ENCODE peak calls at places on chromosomes 5 and 9, in seven cellular contexts. B, F, D, M, I, Y and J are unnamed samples.
A peak's percentile ranks its signal among the peaks of the same experiment; 100 is the strongest.

GRCh38 chr5:14331377-14331776 is 188.2 kb downstream of the TRIO start:
- DNase-seq in B (no peak), F (no peak), D (no peak), M (peak; percentile 26), I (no peak), Y (peak; percentile 32), J (no peak)

GRCh38 chr9:114263853-114264510 is 58.9 kb upstream of the ORM1 start:
- DNase-seq in B (no peak), F (no peak), D (no peak), M (no peak), I (no peak), Y (no peak), J (no peak)

GRCh38 chr5:106142131-106142530 is 1528.6 kb downstream of the EFNA5 start:
- DNase-seq in B (no peak), F (no peak), D (no peak), M (no peak), I (no peak), Y (no peak), J (no peak)

GRCh38 chr9:137611623-137612609 is 6.4 kb downstream of the ARRDC1 start:
- DNase-seq in B (no peak), F (no peak), D (no peak), M (peak; percentile 81), I (peak; percentile 72), Y (peak; percentile 73), J (no peak)

GRCh38 chr9:209143-209758 is 5.4 kb upstream of the DOCK8 start:
- DNase-seq in B (no peak), F (no peak), D (no peak), M (no peak), I (no peak), Y (no peak), J (no peak)

GRCh38 chr9:99055384-99055783 is 49.5 kb upstream of the TGFBR1 start:
- DNase-seq in B (no peak), F (no peak), D (no peak), M (no peak), I (no peak), Y (no peak), J (no peak)

GRCh38 chr9:16344343-16344742 is 526.1 kb downstream of the BNC2 start:
- DNase-seq in B (peak; percentile 87), F (no peak), D (peak; percentile 59), M (peak; percentile 98), I (no peak), Y (peak; percentile 93), J (no peak)

GRCh38 chr9:93286252-93287188 is 102.6 kb downstream of the WNK2 start:
- DNase-seq in B (no peak), F (no peak), D (no peak), M (no peak), I (no peak), Y (no peak), J (no peak)

GRCh38 chr9:8855046-8855445 is 1055.5 kb upstream of the DMAC1 start:
- DNase-seq in B (no peak), F (no peak), D (no peak), M (peak; percentile 59), I (no peak), Y (no peak), J (no peak)

GRCh38 chr9:131715906-131716305 is 24.0 kb downstream of the RAPGEF1 start:
- DNase-seq in B (no peak), F (no peak), D (no peak), M (no peak), I (no peak), Y (no peak), J (no peak)

GRCh38 chr5:1908931-1909330 is 26.2 kb upstream of the IRX4 start:
- DNase-seq in B (no peak), F (peak; percentile 41), D (no peak), M (no peak), I (no peak), Y (no peak), J (no peak)

GRCh38 chr5:31911291-31912265 is 262.5 kb downstream of the GOLPH3 start:
- DNase-seq in B (no peak), F (no peak), D (no peak), M (no peak), I (no peak), Y (no peak), J (no peak)

GRCh38 chr5:61991861-61992260 is 314.1 kb upstream of the KIF2A start:
- DNase-seq in B (no peak), F (no peak), D (no peak), M (peak; percentile 14), I (no peak), Y (no peak), J (no peak)
- H3K4me3 ChIP-seq in B (no peak overlapping the region), F (no peak overlapping the region), D (no peak overlapping the region), M (no peak overlapping the region), I (no peak overlapping the region), Y (no peak overlapping the region), J (no peak overlapping the region)

DNA sequence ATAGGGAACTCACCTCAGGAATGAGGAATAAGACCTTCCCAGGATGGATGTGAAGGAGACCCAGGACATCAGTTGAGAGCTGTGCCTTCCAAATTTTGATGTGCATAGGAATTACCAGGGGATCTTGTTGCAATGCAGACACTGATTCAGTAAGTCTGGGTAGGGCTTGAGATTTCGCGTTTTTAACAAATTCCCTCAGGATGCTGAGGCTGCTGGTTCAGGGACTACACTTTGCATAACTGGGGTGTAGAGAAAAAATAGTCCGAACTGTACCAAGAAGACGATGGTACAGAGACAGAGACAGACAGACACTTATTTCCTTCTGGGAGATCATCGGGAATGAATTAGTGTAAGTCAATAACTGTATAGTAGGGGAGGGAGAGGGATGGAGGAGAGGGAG is 82.3 kb upstream of the FREM1 start:
- DNase-seq in B (no peak), F (no peak), D (no peak), M (peak; percentile 15), I (no peak), Y (no peak), J (no peak)
- H3K4me3 ChIP-seq in B (peak overlapping the region; percentile 67), F (peak overlapping the region; percentile 62), D (peak overlapping the region; percentile 53), M (peak overlapping the region; percentile 72), I (peak overlapping the region; percentile 83), Y (peak overlapping the region; percentile 47), J (peak overlapping the region; percentile 84)

DNA sequence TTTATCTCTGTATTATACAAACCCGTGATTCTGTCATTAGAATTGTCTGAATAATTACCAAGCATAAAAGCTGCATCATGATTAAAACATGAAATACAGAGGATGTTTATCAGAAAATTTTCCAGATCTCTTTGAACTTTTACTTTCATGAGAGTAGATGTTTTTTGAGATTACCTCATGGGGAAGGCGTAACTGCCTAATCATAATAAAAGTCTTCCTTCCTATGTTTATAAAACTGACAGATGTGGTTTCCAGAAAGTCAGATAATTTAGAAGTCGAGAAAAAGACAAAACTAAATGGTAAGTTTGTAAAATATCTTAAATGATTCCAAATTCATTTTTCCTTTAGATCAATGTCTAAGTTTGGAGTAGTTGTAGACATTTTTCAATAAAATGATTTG is 1185.5 kb upstream of the SEMA6A start:
- DNase-seq in B (no peak), F (no peak), D (no peak), M (no peak), I (no peak), Y (peak; percentile 1), J (no peak)
- H3K4me3 ChIP-seq in B (no peak overlapping the region), F (no peak overlapping the region), D (no peak overlapping the region), M (no peak overlapping the region), I (no peak overlapping the region), Y (no peak overlapping the region), J (no peak overlapping the region)

GRCh38 chr5:129781594-129781993 is 33.7 kb downstream of the MINAR2 start:
- DNase-seq in B (no peak), F (no peak), D (no peak), M (no peak), I (no peak), Y (no peak), J (no peak)
- H3K4me3 ChIP-seq in B (no peak overlapping the region), F (no peak overlapping the region), D (no peak overlapping the region), M (no peak overlapping the region), I (no peak overlapping the region), Y (no peak overlapping the region), J (no peak overlapping the region)